ENCODE peak calls at places on chromosomes 11 and 22, in seven cellular contexts. One of them, this sample, is unnamed.

GRCh38 chr11:126132319-126132718 is 69.7 kb upstream of the CDON start:
- DNase-seq in psoas muscle: peak
- DNase-seq in dorsolateral prefrontal cortex: no peak
- DNase-seq in suprapubic skin: no peak
- DNase-seq in naive thymus-derived CD4-positive, alpha-beta T cell: no peak
- DNase-seq in tibial nerve: no peak
- DNase-seq in A549: no peak
- DNase-seq in this sample: no peak

GRCh38 chr11:120205596-120206161 is 5.2 kb upstream of the OAF start:
- DNase-seq in psoas muscle: no peak
- DNase-seq in dorsolateral prefrontal cortex: no peak
- DNase-seq in suprapubic skin: no peak
- DNase-seq in naive thymus-derived CD4-positive, alpha-beta T cell: no peak
- DNase-seq in tibial nerve: no peak
- DNase-seq in A549: no peak
- DNase-seq in this sample: no peak

GRCh38 chr11:110986016-110986415 is 259.5 kb upstream of the POU2AF2 start:
- DNase-seq in psoas muscle: no peak
- DNase-seq in dorsolateral prefrontal cortex: no peak
- DNase-seq in suprapubic skin: no peak
- DNase-seq in naive thymus-derived CD4-positive, alpha-beta T cell: no peak
- DNase-seq in tibial nerve: no peak
- DNase-seq in A549: no peak
- DNase-seq in this sample: no peak

GRCh38 chr11:13826505-13827278 is 135.8 kb upstream of the SPON1 start:
- DNase-seq in psoas muscle: no peak
- DNase-seq in dorsolateral prefrontal cortex: no peak
- DNase-seq in suprapubic skin: no peak
- DNase-seq in naive thymus-derived CD4-positive, alpha-beta T cell: no peak
- DNase-seq in tibial nerve: no peak
- DNase-seq in A549: no peak
- DNase-seq in this sample: no peak

GRCh38 chr11:64538501-64538951 is 52.5 kb upstream of the SLC22A12 start:
- DNase-seq in psoas muscle: no peak
- DNase-seq in dorsolateral prefrontal cortex: no peak
- DNase-seq in suprapubic skin: no peak
- DNase-seq in naive thymus-derived CD4-positive, alpha-beta T cell: no peak
- DNase-seq in tibial nerve: no peak
- DNase-seq in A549: no peak
- DNase-seq in this sample: no peak

GRCh38 chr11:125257185-125257584 is 92.6 kb downstream of the PKNOX2 start:
- DNase-seq in psoas muscle: no peak
- DNase-seq in dorsolateral prefrontal cortex: no peak
- DNase-seq in suprapubic skin: no peak
- DNase-seq in naive thymus-derived CD4-positive, alpha-beta T cell: no peak
- DNase-seq in tibial nerve: no peak
- DNase-seq in A549: peak
- DNase-seq in this sample: no peak

GRCh38 chr22:42286205-42286604 is 15.8 kb upstream of the TCF20 start:
- DNase-seq in psoas muscle: no peak
- DNase-seq in dorsolateral prefrontal cortex: no peak
- DNase-seq in suprapubic skin: no peak
- DNase-seq in naive thymus-derived CD4-positive, alpha-beta T cell: no peak
- DNase-seq in tibial nerve: no peak
- DNase-seq in A549: no peak
- DNase-seq in this sample: no peak

GRCh38 chr22:44445307-44445680 is 52.7 kb downstream of the RTL6 start:
- DNase-seq in psoas muscle: no peak
- DNase-seq in dorsolateral prefrontal cortex: no peak
- DNase-seq in suprapubic skin: no peak
- DNase-seq in naive thymus-derived CD4-positive, alpha-beta T cell: no peak
- DNase-seq in tibial nerve: no peak
- DNase-seq in A549: no peak
- DNase-seq in this sample: no peak

GRCh38 chr11:101127348-101127698 is 2.3 kb downstream of the PGR start:
- DNase-seq in psoas muscle: peak
- DNase-seq in dorsolateral prefrontal cortex: no peak
- DNase-seq in suprapubic skin: peak
- DNase-seq in naive thymus-derived CD4-positive, alpha-beta T cell: no peak
- DNase-seq in tibial nerve: peak
- DNase-seq in A549: no peak
- DNase-seq in this sample: no peak

GRCh38 chr11:67664696-67665536 is 9.5 kb downstream of the ALDH3B2 start:
- DNase-seq in psoas muscle: no peak
- DNase-seq in dorsolateral prefrontal cortex: peak
- DNase-seq in suprapubic skin: peak
- DNase-seq in naive thymus-derived CD4-positive, alpha-beta T cell: no peak
- DNase-seq in tibial nerve: no peak
- DNase-seq in A549: no peak
- DNase-seq in this sample: no peak

DNA sequence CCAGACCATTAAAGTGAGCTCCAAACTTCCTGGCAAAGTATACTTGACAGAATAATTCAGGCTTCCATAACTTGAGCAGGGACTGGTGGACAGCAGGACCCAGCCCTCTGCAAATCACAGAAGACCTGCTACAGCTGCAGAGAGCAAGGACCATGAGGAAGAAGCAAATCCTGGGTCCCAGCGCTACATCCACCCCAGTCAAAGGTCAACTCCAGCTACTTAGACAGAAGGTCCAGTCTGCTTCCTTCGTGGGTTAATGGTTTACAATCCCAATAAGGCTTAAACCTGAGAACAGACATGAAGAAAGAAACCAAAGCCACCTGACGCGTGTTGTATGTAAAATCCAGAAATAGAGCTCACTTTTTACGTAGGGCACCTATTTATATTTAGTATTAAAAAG is 57.7 kb downstream of the SHANK2 start:
- DNase-seq in psoas muscle: peak
- DNase-seq in dorsolateral prefrontal cortex: no peak
- DNase-seq in suprapubic skin: no peak
- DNase-seq in naive thymus-derived CD4-positive, alpha-beta T cell: no peak
- DNase-seq in tibial nerve: no peak
- DNase-seq in A549: no peak
- DNase-seq in this sample: no peak
- H3K4me3 ChIP-seq in psoas muscle: no peak
- H3K4me3 ChIP-seq in dorsolateral prefrontal cortex: no peak
- H3K4me3 ChIP-seq in suprapubic skin: no peak
- H3K4me3 ChIP-seq in naive thymus-derived CD4-positive, alpha-beta T cell: no peak
- H3K4me3 ChIP-seq in tibial nerve: no peak
- H3K4me3 ChIP-seq in A549: no peak
- H3K4me3 ChIP-seq in this sample: no peak

GRCh38 chr22:19477321-19478085 is 1.5 kb downstream of the UFD1 start:
- DNase-seq in psoas muscle: no peak
- DNase-seq in dorsolateral prefrontal cortex: no peak
- DNase-seq in suprapubic skin: no peak
- DNase-seq in naive thymus-derived CD4-positive, alpha-beta T cell: peak
- DNase-seq in tibial nerve: no peak
- DNase-seq in A549: no peak
- DNase-seq in this sample: no peak
- H3K4me3 ChIP-seq in psoas muscle: peak
- H3K4me3 ChIP-seq in dorsolateral prefrontal cortex: peak
- H3K4me3 ChIP-seq in suprapubic skin: peak
- H3K4me3 ChIP-seq in naive thymus-derived CD4-positive, alpha-beta T cell: peak
- H3K4me3 ChIP-seq in tibial nerve: peak
- H3K4me3 ChIP-seq in A549: peak
- H3K4me3 ChIP-seq in this sample: peak

GRCh38 chr22:19958083-19959042 is 16.7 kb upstream of the TXNRD2 start:
- DNase-seq in psoas muscle: peak
- DNase-seq in dorsolateral prefrontal cortex: no peak
- DNase-seq in suprapubic skin: no peak
- DNase-seq in naive thymus-derived CD4-positive, alpha-beta T cell: no peak
- DNase-seq in tibial nerve: no peak
- DNase-seq in A549: no peak
- DNase-seq in this sample: no peak
- H3K4me3 ChIP-seq in psoas muscle: no peak
- H3K4me3 ChIP-seq in dorsolateral prefrontal cortex: no peak
- H3K4me3 ChIP-seq in suprapubic skin: no peak
- H3K4me3 ChIP-seq in naive thymus-derived CD4-positive, alpha-beta T cell: no peak
- H3K4me3 ChIP-seq in tibial nerve: no peak
- H3K4me3 ChIP-seq in A549: no peak
- H3K4me3 ChIP-seq in this sample: no peak

GRCh38 chr22:22318723-22319465 is 74.3 kb downstream of the VPREB1 start:
- DNase-seq in psoas muscle: no peak
- DNase-seq in dorsolateral prefrontal cortex: no peak
- DNase-seq in suprapubic skin: no peak
- DNase-seq in naive thymus-derived CD4-positive, alpha-beta T cell: no peak
- DNase-seq in tibial nerve: no peak
- DNase-seq in A549: no peak
- DNase-seq in this sample: no peak

DNA sequence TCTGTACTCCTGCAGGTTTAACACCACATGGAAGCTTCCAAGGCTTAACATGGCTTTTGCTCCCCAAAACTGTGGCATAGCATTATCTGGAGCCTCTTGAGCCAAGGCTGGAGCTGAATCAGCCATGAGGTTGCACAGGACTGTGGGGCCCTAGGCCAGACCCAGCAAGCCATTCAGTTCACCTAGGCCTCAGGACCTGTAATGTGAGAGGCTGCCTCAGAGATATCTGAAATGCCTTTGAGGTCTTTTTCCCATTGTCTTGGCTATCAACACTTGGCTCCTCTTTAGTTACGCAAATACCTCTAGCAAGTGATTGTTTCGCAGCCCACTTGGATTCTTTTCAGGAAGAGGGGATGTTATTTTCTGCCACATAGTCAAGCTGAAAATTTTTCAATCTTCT is 72.0 kb downstream of the VPREB1 start:
- DNase-seq in psoas muscle: no peak
- DNase-seq in dorsolateral prefrontal cortex: no peak
- DNase-seq in suprapubic skin: no peak
- DNase-seq in naive thymus-derived CD4-positive, alpha-beta T cell: no peak
- DNase-seq in tibial nerve: no peak
- DNase-seq in A549: no peak
- DNase-seq in this sample: no peak
- H3K4me3 ChIP-seq in psoas muscle: no peak
- H3K4me3 ChIP-seq in dorsolateral prefrontal cortex: no peak
- H3K4me3 ChIP-seq in suprapubic skin: no peak
- H3K4me3 ChIP-seq in naive thymus-derived CD4-positive, alpha-beta T cell: no peak
- H3K4me3 ChIP-seq in tibial nerve: no peak
- H3K4me3 ChIP-seq in A549: no peak
- H3K4me3 ChIP-seq in this sample: no peak

GRCh38 chr11:578276-579035 is 2.2 kb downstream of the PHRF1 start:
- DNase-seq in psoas muscle: no peak
- DNase-seq in dorsolateral prefrontal cortex: no peak
- DNase-seq in suprapubic skin: no peak
- DNase-seq in naive thymus-derived CD4-positive, alpha-beta T cell: no peak
- DNase-seq in tibial nerve: no peak
- DNase-seq in A549: no peak
- DNase-seq in this sample: no peak
- H3K4me3 ChIP-seq in psoas muscle: peak
- H3K4me3 ChIP-seq in dorsolateral prefrontal cortex: peak
- H3K4me3 ChIP-seq in suprapubic skin: peak
- H3K4me3 ChIP-seq in naive thymus-derived CD4-positive, alpha-beta T cell: peak
- H3K4me3 ChIP-seq in tibial nerve: no peak
- H3K4me3 ChIP-seq in A549: peak
- H3K4me3 ChIP-seq in this sample: peak

GRCh38 chr11:2271327-2272240 is 1.2 kb upstream of the ASCL2 start:
- DNase-seq in psoas muscle: peak
- DNase-seq in dorsolateral prefrontal cortex: peak
- DNase-seq in suprapubic skin: peak
- DNase-seq in naive thymus-derived CD4-positive, alpha-beta T cell: no peak
- DNase-seq in tibial nerve: no peak
- DNase-seq in A549: no peak
- DNase-seq in this sample: no peak
- H3K4me3 ChIP-seq in psoas muscle: no peak
- H3K4me3 ChIP-seq in dorsolateral prefrontal cortex: peak
- H3K4me3 ChIP-seq in suprapubic skin: peak
- H3K4me3 ChIP-seq in naive thymus-derived CD4-positive, alpha-beta T cell: no peak
- H3K4me3 ChIP-seq in tibial nerve: no peak
- H3K4me3 ChIP-seq in A549: no peak
- H3K4me3 ChIP-seq in this sample: no peak

This sample was measured in AG04449.